ENCODE peak calls at places on chromosome 4, in five cellular contexts. L is PC-3, M is kidney epithelial cell, C is right lobe of liver, U is neural progenitor cell. V is an unnamed sample.

GRCh38 chr4:20992002-20992401 is 291.7 kb downstream of the PACRGL start:
- DNase-seq in L (no peak), M (no peak), C (no peak), U (no peak), V (no peak)

GRCh38 chr4:127920521-127920920 is 39.8 kb downstream of the PLK4 start:
- DNase-seq in L (no peak), M (no peak), U (no peak), C (no peak), V (no peak)

GRCh38 chr4:153232768-153233167 is 28.5 kb downstream of the TRIM2 start:
- DNase-seq in M (no peak), U (peak; percentile 69), L (peak; percentile 38), C (peak; percentile 48), V (peak; percentile 38)

GRCh38 chr4:113050361-113050760 is 908 bp downstream of the ANK2 start:
- DNase-seq in U (no peak), M (no peak), C (no peak), L (no peak), V (no peak)

GRCh38 chr4:123640271-123640670 is 243.7 kb downstream of the SPRY1 start:
- DNase-seq in C (no peak), L (peak; percentile 79), U (no peak), M (no peak), V (no peak)

GRCh38 chr4:140156529-140157171 is 2.7 kb upstream of the MAML3 start:
- DNase-seq in C (no peak), U (no peak), L (no peak), M (no peak), V (no peak)

GRCh38 chr4:83328486-83328885 is 6.2 kb downstream of the HPSE start:
- DNase-seq in U (peak; percentile 27), C (no peak), L (no peak), M (no peak), V (no peak)

GRCh38 chr4:73653695-73654106 is 33.5 kb upstream of the RASSF6 start:
- DNase-seq in L (peak; percentile 90), M (no peak), U (peak; percentile 55), C (peak; percentile 72), V (no peak)

GRCh38 chr4:149914521-149915115 is 99.0 kb upstream of the IQCM start:
- DNase-seq in U (peak; percentile 75), L (peak; percentile 66), M (no peak), C (no peak), V (no peak)

GRCh38 chr4:109729155-109729562 is 711 bp downstream of the PLA2G12A start:
- DNase-seq in M (no peak), C (no peak), L (no peak), U (peak; percentile 11), V (peak; percentile 28)

GRCh38 chr4:76198411-76199237 is 15.0 kb downstream of the SCARB2 start:
- DNase-seq in L (peak; percentile 46), M (no peak), C (peak; percentile 73), U (peak; percentile 52), V (peak; percentile 62)

GRCh38 chr4:139511320-139511719 is 44.7 kb downstream of the SETD7 start:
- DNase-seq in U (no peak), L (no peak), M (no peak), C (no peak), V (no peak)

GRCh38 chr4:119321921-119322687 is at the start of gene FABP2:
- DNase-seq in C (no peak), M (no peak), U (no peak), L (no peak), V (no peak)

GRCh38 chr4:72418458-72418857 is 150.6 kb downstream of the ADAMTS3 start:
- DNase-seq in M (no peak), L (peak; percentile 90), C (peak; percentile 56), U (no peak), V (no peak)

GRCh38 chr4:89889289-89889688 is 5.4 kb upstream of the MMRN1 start:
- DNase-seq in U (no peak), M (no peak), C (no peak), L (peak; percentile 21), V (no peak)

GRCh38 chr4:128385683-128386304 is 98.2 kb upstream of the PGRMC2 start:
- DNase-seq in U (no peak), L (peak; percentile 8), C (no peak), M (no peak), V (no peak)

GRCh38 chr4:2515835-2516550 is 20.5 kb upstream of the FAM193A start:
- DNase-seq in U (no peak), L (no peak), M (no peak), C (peak; percentile 66), V (peak; percentile 29)

GRCh38 chr4:2511645-2512131 is 24.8 kb upstream of the FAM193A start:
- DNase-seq in L (no peak), C (no peak), U (no peak), M (no peak), V (no peak)

GRCh38 chr4:2512396-2513135 is 23.9 kb upstream of the FAM193A start:
- DNase-seq in L (no peak), U (no peak), M (no peak), C (no peak), V (no peak)

GRCh38 chr4:2516635-2517034 is 19.8 kb upstream of the FAM193A start:
- DNase-seq in U (no peak), L (no peak), M (no peak), C (no peak), V (no peak)
- H3K36me3 ChIP-seq in U (no peaks in the 10 kb centered on the region), L (no peaks in the 10 kb centered on the region), M (peaks cover 4% of the 10 kb centered on the region), C (peaks cover 3% of the 10 kb centered on the region), V (peaks cover 19% of the 10 kb centered on the region)

GRCh38 chr4:120973207-120973606 is 50.7 kb upstream of the PRDM5 start:
- DNase-seq in M (no peak), C (no peak), U (no peak), L (no peak), V (no peak)

GRCh38 chr4:120977435-120977997 is 55.0 kb upstream of the PRDM5 start:
- DNase-seq in U (peak; percentile 31), L (peak; percentile 61), M (peak; percentile 21), C (no peak), V (no peak)
- TF ChIP-seq CTCF in U (peak; percentile 46), L (peak; percentile 62), M (peak; percentile 62), C (peak; percentile 20), V (peak; percentile 17)

GRCh38 chr4:186102931-186103330 is 1.6 kb upstream of the FAM149A start:
- DNase-seq in L (no peak), U (no peak), M (no peak), C (no peak), V (no peak)

GRCh38 chr4:186105721-186106335 is 1.3 kb downstream of the FAM149A start:
- DNase-seq in M (peak; percentile 61), L (no peak), C (no peak), U (peak; percentile 25), V (no peak)

GRCh38 chr4:186108391-186108790 is 3.9 kb downstream of the FAM149A start:
- DNase-seq in U (peak; percentile 67), M (no peak), C (no peak), L (no peak), V (no peak)

GRCh38 chr4:186104114-186104894 is at the start of gene FAM149A:
- DNase-seq in M (no peak), C (peak; percentile 80), L (no peak), U (peak; percentile 57), V (peak; percentile 73)

GRCh38 chr4:186104895-186105720 is 604 bp downstream of the FAM149A start:
- DNase-seq in C (no peak), M (no peak), U (peak; percentile 59), L (no peak), V (no peak)
- H3K4me3 ChIP-seq in C (peak overlapping the region; percentile 64), M (peak overlapping the region; percentile 66), U (peak overlapping the region; percentile 54), L (no peak overlapping the region), V (peak overlapping the region; percentile 59)

GRCh38 chr4:761739-762138 is 56.1 kb downstream of the PCGF3 start:
- DNase-seq in U (no peak), C (no peak), L (no peak), M (no peak), V (no peak)
- H3K36me3 ChIP-seq in U (peaks cover 7% of the 10 kb centered on the region), C (peaks cover 3% of the 10 kb centered on the region), L (no peaks in the 10 kb centered on the region), M (peaks cover 5% of the 10 kb centered on the region), V (peaks cover 2% of the 10 kb centered on the region)

GRCh38 chr4:70902577-70903281 is 560 bp downstream of the MOB1B start:
- DNase-seq in U (no peak), L (peak; percentile 27), M (no peak), C (peak; percentile 47), V (peak; percentile 39)
- TF ChIP-seq CTCF in U (no peak), L (no peak), M (no peak), C (no peak), V (no peak)

GRCh38 chr4:2812985-2813384 is 20.1 kb downstream of the SH3BP2 start:
- DNase-seq in U (no peak), C (no peak), M (no peak), L (no peak), V (no peak)
- H3K4me3 ChIP-seq in U (no peak overlapping the region), C (peak overlapping the region; percentile 43), M (peak overlapping the region; percentile 42), L (no peak overlapping the region), V (peak overlapping the region; percentile 41)

DNA sequence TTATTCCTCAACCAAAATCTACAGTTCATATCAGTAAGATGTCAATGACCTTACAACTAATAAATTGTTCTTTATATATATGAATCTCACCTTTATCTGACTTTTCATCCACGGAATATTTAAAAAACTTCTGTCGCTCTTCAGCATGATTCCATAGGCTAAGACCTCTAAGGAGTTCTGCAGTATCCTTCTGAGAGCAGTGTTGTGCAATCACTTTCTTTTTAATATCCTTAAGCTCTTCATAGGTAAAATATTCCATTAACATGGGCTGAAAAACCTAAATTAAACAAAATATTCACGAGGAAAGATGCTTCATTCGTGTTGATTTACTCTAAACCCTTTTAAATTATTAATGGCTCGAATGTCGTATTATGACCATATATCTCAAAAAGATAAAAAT is 16.7 kb downstream of the FBXL5 start:
- DNase-seq in C (no peak), L (no peak), U (no peak), M (no peak), V (no peak)
- H3K36me3 ChIP-seq in C (no peaks in the 10 kb centered on the region), L (peaks cover 3% of the 10 kb centered on the region), U (peaks cover 19% of the 10 kb centered on the region), M (no peaks in the 10 kb centered on the region), V (peaks cover 15% of the 10 kb centered on the region)

DNA sequence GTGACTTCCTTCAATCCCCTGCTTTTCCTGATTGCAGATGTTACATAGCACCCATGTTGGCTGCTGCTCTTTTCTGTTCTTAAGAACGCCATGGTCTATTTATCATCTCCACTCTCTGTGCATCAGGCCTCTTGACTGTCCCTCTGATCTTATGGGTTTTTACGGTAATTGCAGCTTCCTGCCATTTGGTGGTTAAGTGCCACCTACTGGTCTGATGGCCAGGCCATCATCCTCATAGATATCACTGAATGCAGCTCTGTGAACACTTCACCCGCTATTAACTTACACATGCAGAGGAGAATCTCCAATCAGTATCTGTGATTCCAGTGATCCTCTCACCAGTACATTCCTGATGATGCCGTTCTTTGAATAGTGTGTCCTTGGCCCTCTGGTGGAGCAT is 382.4 kb downstream of the TRAM1L1 start:
- DNase-seq in U (no peak), L (peak; percentile 43), C (no peak), M (no peak), V (no peak)
- TF ChIP-seq CTCF in U (peak; percentile 34), L (peak; percentile 51), C (peak; percentile 25), M (no peak), V (no peak)